ENCODE peak calls at places on chromosomes 6 and 20, in four cellular contexts. One of them, this sample, is unnamed.

GRCh38 chr6:2680264-2680908 is 70.3 kb downstream of the MYLK4 start:
- DNase-seq in tibial nerve: no peak
- DNase-seq in AG04450: no peak
- DNase-seq in stimulated activated CD4-positive, alpha-beta T cell treated with anti-CD3 and anti-CD28 coated beads, Interleukin-15, amount 100 ng/mL, for 1 hour: no peak
- DNase-seq in this sample: no peak

GRCh38 chr6:4533576-4533975 is 242.6 kb upstream of the CDYL start:
- DNase-seq in tibial nerve: no peak
- DNase-seq in AG04450: no peak
- DNase-seq in stimulated activated CD4-positive, alpha-beta T cell treated with anti-CD3 and anti-CD28 coated beads, Interleukin-15, amount 100 ng/mL, for 1 hour: no peak
- DNase-seq in this sample: no peak

GRCh38 chr20:45088247-45088646 is 12.7 kb downstream of the KCNS1 start:
- DNase-seq in tibial nerve: no peak
- DNase-seq in AG04450: peak; percentile 54
- DNase-seq in stimulated activated CD4-positive, alpha-beta T cell treated with anti-CD3 and anti-CD28 coated beads, Interleukin-15, amount 100 ng/mL, for 1 hour: no peak
- DNase-seq in this sample: no peak

GRCh38 chr20:3158968-3159431 is 665 bp downstream of the FASTKD5 start:
- DNase-seq in tibial nerve: no peak
- DNase-seq in AG04450: no peak
- DNase-seq in stimulated activated CD4-positive, alpha-beta T cell treated with anti-CD3 and anti-CD28 coated beads, Interleukin-15, amount 100 ng/mL, for 1 hour: no peak
- DNase-seq in this sample: no peak

GRCh38 chr6:49570474-49571079 is 20.1 kb downstream of the C6orf141 start:
- DNase-seq in tibial nerve: no peak
- DNase-seq in AG04450: no peak
- DNase-seq in stimulated activated CD4-positive, alpha-beta T cell treated with anti-CD3 and anti-CD28 coated beads, Interleukin-15, amount 100 ng/mL, for 1 hour: no peak
- DNase-seq in this sample: no peak

GRCh38 chr6:143896096-143896880 is 32.0 kb downstream of the ZC2HC1B start:
- DNase-seq in tibial nerve: no peak
- DNase-seq in AG04450: no peak
- DNase-seq in stimulated activated CD4-positive, alpha-beta T cell treated with anti-CD3 and anti-CD28 coated beads, Interleukin-15, amount 100 ng/mL, for 1 hour: no peak
- DNase-seq in this sample: no peak

GRCh38 chr6:110255356-110255755 is 75.1 kb downstream of the CDC40 start:
- DNase-seq in tibial nerve: no peak
- DNase-seq in AG04450: no peak
- DNase-seq in stimulated activated CD4-positive, alpha-beta T cell treated with anti-CD3 and anti-CD28 coated beads, Interleukin-15, amount 100 ng/mL, for 1 hour: no peak
- DNase-seq in this sample: no peak

GRCh38 chr6:30883743-30884520 is at the start of gene DDR1:
- DNase-seq in tibial nerve: peak; percentile 28
- DNase-seq in AG04450: no peak
- DNase-seq in stimulated activated CD4-positive, alpha-beta T cell treated with anti-CD3 and anti-CD28 coated beads, Interleukin-15, amount 100 ng/mL, for 1 hour: no peak
- DNase-seq in this sample: peak; percentile 51

This sample was measured in NCI-H1048.